ENCODE peak calls at places on chromosomes 13 and 19, in seven cellular contexts. L, Q, V, D, W, T and X are unnamed samples.

GRCh38 chr19:5434970-5435641 is 20.1 kb upstream of the ZNRF4 start:
- DNase-seq in Q (no peak), L (no peak), T (no peak), D (no peak), W (no peak), V (peak; percentile 89), X (no peak)

GRCh38 chr19:6287269-6287885 is 7.6 kb upstream of the MLLT1 start:
- DNase-seq in V (no peak), L (no peak), W (no peak), D (no peak), T (no peak), Q (no peak), X (no peak)

GRCh38 chr13:80036845-80037504 is 304.0 kb downstream of the SPRY2 start:
- DNase-seq in Q (no peak), T (no peak), W (no peak), V (no peak), D (no peak), L (no peak), X (no peak)

GRCh38 chr19:2041686-2042484 is 9.2 kb downstream of the MKNK2 start:
- DNase-seq in L (peak; percentile 99), W (peak; percentile 99), T (peak; percentile 99), V (peak; percentile 95), Q (peak; percentile 31), D (peak; percentile 98), X (peak; percentile 99)

GRCh38 chr19:45076029-45076850 is at the start of gene ZNF296:
- DNase-seq in D (peak; percentile 77), Q (no peak), W (peak; percentile 79), V (peak; percentile 65), T (peak; percentile 86), L (peak; percentile 82), X (no peak)

GRCh38 chr13:88565566-88565965 is 894.4 kb downstream of the SLITRK5 start:
- DNase-seq in Q (no peak), W (no peak), T (no peak), V (no peak), D (no peak), L (no peak), X (no peak)

GRCh38 chr13:19794552-19795143 is 11.9 kb upstream of the PSPC1 start:
- DNase-seq in L (no peak), V (no peak), D (no peak), W (no peak), Q (no peak), T (no peak), X (no peak)

GRCh38 chr13:72920097-72920496 is 138.2 kb downstream of the PIBF1 start:
- DNase-seq in Q (no peak), D (peak; percentile 35), L (no peak), T (no peak), W (no peak), V (peak; percentile 23), X (no peak)

GRCh38 chr13:97321101-97321500 is 99.0 kb downstream of the MBNL2 start:
- DNase-seq in L (no peak), T (no peak), Q (no peak), D (no peak), W (no peak), V (no peak), X (no peak)

GRCh38 chr13:25253702-25254101 is 33.6 kb downstream of the MTMR6 start:
- DNase-seq in W (no peak), V (no peak), D (no peak), Q (no peak), T (no peak), L (no peak), X (no peak)

GRCh38 chr19:8307965-8308866 is at the start of gene CD320:
- DNase-seq in V (peak; percentile 97), T (peak; percentile 97), L (peak; percentile 94), D (peak; percentile 93), Q (peak; percentile 83), W (peak; percentile 85), X (peak; percentile 90)

GRCh38 chr13:24038846-24039330 is 121.6 kb upstream of the SPATA13 start:
- DNase-seq in D (no peak), T (no peak), Q (no peak), L (no peak), V (peak; percentile 68), W (no peak), X (no peak)